ENCODE peak calls at places on chromosomes 16 and 17, in four cellular contexts. B, Z, N and W are unnamed samples. For H3K4me1 and H3K27me3, the result is how much of the 10 kb centered on the place peaks cover.

GRCh38 chr17:9274119-9274445 is 252.8 kb downstream of the NTN1 start:
- DNase-seq in B (no peak), Z (no peak), N (no peak), W (no peak)

GRCh38 chr17:77479372-77479781 is 338.6 kb downstream of the SEC14L1 start:
- DNase-seq in B (no peak), N (no peak), Z (no peak), W (no peak)

GRCh38 chr16:89841275-89841674 is 13.0 kb downstream of the SPIRE2 start:
- DNase-seq in Z (no peak), B (no peak), N (no peak), W (peak)

GRCh38 chr17:50130778-50131317 is 888 bp upstream of the SAMD14 start:
- DNase-seq in Z (no peak), B (no peak), N (no peak), W (peak)

GRCh38 chr17:2067559-2067958 is 12.7 kb downstream of the HIC1 start:
- DNase-seq in B (no peak), Z (peak), N (no peak), W (no peak)

GRCh38 chr17:40843242-40843641 is 20.8 kb upstream of the KRT10 start:
- DNase-seq in Z (no peak), B (no peak), N (no peak), W (no peak)

GRCh38 chr16:27287051-27287811 is 18.7 kb upstream of the NSMCE1 start:
- DNase-seq in Z (no peak), B (no peak), N (no peak), W (no peak)

GRCh38 chr17:66493283-66494019 is 191.0 kb downstream of the PRKCA start:
- DNase-seq in Z (peak), N (peak), B (no peak), W (no peak)

DNA sequence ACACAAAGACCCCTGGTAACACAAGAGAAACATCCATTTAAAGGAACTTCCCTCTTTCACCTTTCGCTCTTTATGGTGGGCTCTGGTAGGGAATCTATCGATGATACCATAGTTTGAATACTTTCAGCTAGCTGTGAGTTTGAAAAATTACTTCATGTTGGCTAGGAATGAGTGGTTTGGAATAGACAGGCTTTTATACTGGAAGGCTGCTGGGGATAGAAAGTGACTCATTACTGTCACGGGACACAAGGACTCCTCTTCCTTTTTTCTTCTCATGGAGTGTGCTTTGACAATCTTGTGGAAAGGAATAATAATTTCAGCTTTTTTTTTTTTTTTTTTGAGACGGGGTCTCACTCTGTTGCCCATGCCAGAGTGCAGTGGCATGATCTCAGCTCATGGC is 76.9 kb downstream of the CYB561 start:
- DNase-seq in B (no peak), N (no peak), Z (peak), W (no peak)
- H3K4me1 ChIP-seq in B (under half), N (under half), Z (half or more), W (under half)

DNA sequence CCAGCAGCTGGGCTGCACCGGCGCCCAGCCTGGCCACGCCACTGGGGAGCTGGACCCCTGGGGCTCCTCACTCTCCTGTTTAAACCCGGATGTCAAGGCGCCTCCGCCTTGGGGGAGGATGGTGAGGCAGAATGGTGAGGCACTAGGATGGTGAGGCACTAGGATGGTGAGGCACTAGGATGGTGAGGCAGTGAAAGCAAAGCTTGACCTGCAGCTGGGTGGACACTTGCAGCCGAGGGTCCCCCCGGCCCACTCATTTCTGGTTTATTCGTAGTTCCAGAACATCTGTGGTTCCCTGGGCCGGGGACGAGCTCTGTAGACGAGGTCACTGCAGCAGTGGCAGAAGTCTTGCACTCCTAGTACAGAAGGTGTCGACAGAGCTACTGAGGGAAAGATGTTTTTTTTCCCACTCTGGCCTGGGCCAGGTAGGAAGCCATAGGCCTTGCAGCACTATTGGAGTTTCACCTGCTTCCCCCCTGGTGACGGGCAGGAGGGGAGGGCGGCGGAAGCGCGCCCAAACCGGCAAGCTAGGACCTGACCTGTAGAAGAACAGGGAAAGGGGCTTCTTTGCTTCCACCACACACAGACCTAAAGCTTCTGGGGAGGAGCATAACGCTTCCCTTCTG is 1.1 kb upstream of the HNF1B start:
- DNase-seq in B (no peak), Z (no peak), N (no peak), W (no peak)
- H3K27me3 ChIP-seq in B (half or more), Z (half or more), N (half or more), W (under half)

GRCh38 chr17:81865733-81866439 is 5.3 kb downstream of the ARHGDIA start:
- DNase-seq in B (no peak), Z (peak), N (no peak), W (no peak)
- H3K4me1 ChIP-seq in B (half or more), Z (under half), N (under half), W (under half)

GRCh38 chr17:79391376-79391775 is 219.5 kb downstream of the RBFOX3 start:
- DNase-seq in Z (no peak), N (no peak), B (no peak), W (no peak)
- H3K27me3 ChIP-seq in Z (under half), N (under half), B (half or more), W (under half)

GRCh38 chr16:84543253-84543652 is 38.8 kb upstream of the MEAK7 start:
- DNase-seq in Z (no peak), B (no peak), N (no peak), W (no peak)

GRCh38 chr16:84541999-84542876 is 37.8 kb upstream of the MEAK7 start:
- DNase-seq in Z (no peak), N (peak), B (no peak), W (no peak)

GRCh38 chr16:84545114-84545737 is 40.8 kb upstream of the MEAK7 start:
- DNase-seq in B (no peak), Z (no peak), N (no peak), W (no peak)

GRCh38 chr16:84546669-84547538 is 42.4 kb upstream of the MEAK7 start:
- DNase-seq in Z (no peak), N (no peak), B (no peak), W (no peak)

DNA sequence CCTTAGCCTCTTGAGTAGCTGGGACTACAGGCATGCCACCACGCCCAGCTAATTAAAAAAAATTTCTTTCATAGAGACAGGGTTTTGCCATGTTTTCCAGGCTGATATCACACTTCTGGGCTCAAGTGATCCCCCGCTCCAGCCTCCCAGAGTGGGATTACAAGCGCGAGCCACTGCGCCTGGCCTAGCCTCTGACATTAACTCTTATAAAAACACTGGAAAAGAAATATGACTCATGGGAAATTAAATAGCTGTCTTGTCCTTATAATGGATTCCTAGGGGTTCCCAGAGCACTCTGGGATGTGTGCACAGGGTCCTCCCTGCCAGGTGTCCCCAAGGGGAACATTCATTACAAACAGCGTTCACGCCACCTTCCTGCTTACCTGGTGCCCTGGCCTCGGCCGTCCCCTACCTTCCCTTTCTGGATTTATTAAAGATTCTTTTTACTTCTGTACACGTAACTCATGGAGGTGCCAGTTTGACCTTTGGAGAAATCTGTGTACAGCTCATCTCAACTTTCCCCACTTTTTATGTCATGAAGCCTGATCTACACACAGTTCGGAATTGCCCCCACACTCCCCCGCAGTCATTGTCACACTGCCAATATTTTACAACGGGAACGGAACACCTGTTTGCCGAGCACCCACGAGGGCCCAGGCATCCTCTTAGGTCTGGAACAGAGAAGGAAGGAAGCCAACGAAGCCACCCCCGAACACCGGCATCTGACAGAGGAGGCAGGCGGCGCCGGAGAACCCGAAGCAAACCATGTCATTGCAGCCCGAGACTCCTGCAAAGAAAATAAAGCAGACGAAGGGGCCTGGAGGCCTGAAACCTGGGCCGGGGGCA is 39.7 kb upstream of the MEAK7 start:
- DNase-seq in B (no peak), Z (peak), N (no peak), W (peak)
- H3K4me1 ChIP-seq in B (under half), Z (under half), N (under half), W (under half)

GRCh38 chr16:12901597-12902436 is at the start of gene SHISA9:
- DNase-seq in Z (peak), N (no peak), B (no peak), W (no peak)

GRCh38 chr16:12900599-12901203 is 697 bp upstream of the SHISA9 start:
- DNase-seq in B (no peak), N (no peak), Z (no peak), W (no peak)

GRCh38 chr16:12901204-12901596 is 198 bp upstream of the SHISA9 start:
- DNase-seq in Z (no peak), N (no peak), B (no peak), W (no peak)

GRCh38 chr16:12898556-12898955 is 2.8 kb upstream of the SHISA9 start:
- DNase-seq in Z (no peak), B (no peak), N (no peak), W (no peak)

DNA sequence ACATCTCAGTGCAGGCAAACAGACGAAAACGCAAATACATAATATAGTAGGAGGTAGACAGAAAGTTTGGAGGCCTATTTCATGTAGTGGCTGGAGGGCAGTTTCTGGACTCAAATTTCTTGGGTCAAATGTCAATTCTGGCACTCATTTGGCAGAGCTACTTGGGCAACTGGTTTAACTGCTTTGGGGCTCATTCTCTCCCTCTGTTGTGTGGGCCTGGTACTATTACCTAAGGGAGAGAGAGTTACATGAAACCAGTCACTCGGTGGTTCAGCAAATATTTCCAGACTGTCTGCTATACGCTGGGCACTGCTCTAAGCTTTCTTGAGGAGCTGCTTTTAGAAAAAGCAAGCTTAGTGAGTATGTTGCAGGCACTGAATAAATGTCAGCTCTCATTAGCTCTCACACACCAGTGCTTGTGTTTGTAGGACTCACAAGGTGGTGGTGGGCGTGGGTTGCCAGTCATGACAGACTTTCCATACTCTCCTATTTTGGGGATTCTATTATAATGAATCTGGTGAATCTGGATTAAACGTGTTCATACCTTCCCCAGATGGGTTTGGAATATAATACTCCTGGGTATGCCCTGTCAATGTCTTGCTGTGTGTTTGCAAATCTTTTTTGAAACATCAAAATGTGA is 1.7 kb upstream of the SHISA9 start:
- DNase-seq in Z (no peak), N (no peak), B (no peak), W (no peak)
- H3K27me3 ChIP-seq in Z (half or more), N (under half), B (half or more), W (under half)

GRCh38 chr16:67000384-67001158 is 12.2 kb downstream of the CES4A start:
- DNase-seq in B (peak), Z (peak), N (no peak), W (peak)
- H3K4me1 ChIP-seq in B (under half), Z (under half), N (under half), W (under half)